ENCODE peak calls at places on chromosome 5, in five cellular contexts. One of them, this sample, is unnamed.
A peak's percentile ranks its signal among the peaks of the same experiment; 100 is the strongest.

GRCh38 chr5:137666109-137666850 is 69.6 kb downstream of the KLHL3 start:
- DNase-seq in GDM1: peak; percentile 64
- DNase-seq in activated CD4-positive, alpha-beta T cell treated with anti-CD3 and anti-CD28 coated beads for 1 hour: peak; percentile 11
- DNase-seq in cardiac fibroblast: peak; percentile 46
- DNase-seq in AG08396: no peak
- DNase-seq in this sample: no peak

GRCh38 chr5:167587768-167588167 is 703.7 kb upstream of the WWC1 start:
- DNase-seq in GDM1: no peak
- DNase-seq in activated CD4-positive, alpha-beta T cell treated with anti-CD3 and anti-CD28 coated beads for 1 hour: no peak
- DNase-seq in cardiac fibroblast: peak; percentile 25
- DNase-seq in AG08396: peak; percentile 30
- DNase-seq in this sample: no peak

GRCh38 chr5:13510616-13511015 is 433.9 kb downstream of the DNAH5 start:
- DNase-seq in GDM1: no peak
- DNase-seq in activated CD4-positive, alpha-beta T cell treated with anti-CD3 and anti-CD28 coated beads for 1 hour: no peak
- DNase-seq in cardiac fibroblast: no peak
- DNase-seq in AG08396: no peak
- DNase-seq in this sample: no peak

GRCh38 chr5:369151-369939 is 47.8 kb downstream of the AHRR start:
- DNase-seq in GDM1: no peak
- DNase-seq in activated CD4-positive, alpha-beta T cell treated with anti-CD3 and anti-CD28 coated beads for 1 hour: no peak
- DNase-seq in cardiac fibroblast: no peak
- DNase-seq in AG08396: peak; percentile 61
- DNase-seq in this sample: no peak

GRCh38 chr5:109958082-109958481 is 268.4 kb downstream of the MAN2A1 start:
- DNase-seq in GDM1: no peak
- DNase-seq in activated CD4-positive, alpha-beta T cell treated with anti-CD3 and anti-CD28 coated beads for 1 hour: no peak
- DNase-seq in cardiac fibroblast: no peak
- DNase-seq in AG08396: no peak
- DNase-seq in this sample: no peak

GRCh38 chr5:141677415-141677814 is 4.6 kb downstream of the ARAP3 start:
- DNase-seq in GDM1: no peak
- DNase-seq in activated CD4-positive, alpha-beta T cell treated with anti-CD3 and anti-CD28 coated beads for 1 hour: no peak
- DNase-seq in cardiac fibroblast: no peak
- DNase-seq in AG08396: no peak
- DNase-seq in this sample: no peak

GRCh38 chr5:71836547-71837112 is 117.6 kb downstream of the CARTPT start:
- DNase-seq in GDM1: no peak
- DNase-seq in activated CD4-positive, alpha-beta T cell treated with anti-CD3 and anti-CD28 coated beads for 1 hour: no peak
- DNase-seq in cardiac fibroblast: peak; percentile 30
- DNase-seq in AG08396: no peak
- DNase-seq in this sample: no peak

GRCh38 chr5:122392844-122393243 is 80.8 kb downstream of the SNCAIP start:
- DNase-seq in GDM1: no peak
- DNase-seq in activated CD4-positive, alpha-beta T cell treated with anti-CD3 and anti-CD28 coated beads for 1 hour: no peak
- DNase-seq in cardiac fibroblast: peak; percentile 54
- DNase-seq in AG08396: no peak
- DNase-seq in this sample: no peak

GRCh38 chr5:156640751-156641241 is 209.3 kb upstream of the PPP1R2B start:
- DNase-seq in GDM1: no peak
- DNase-seq in activated CD4-positive, alpha-beta T cell treated with anti-CD3 and anti-CD28 coated beads for 1 hour: no peak
- DNase-seq in cardiac fibroblast: no peak
- DNase-seq in AG08396: peak; percentile 17
- DNase-seq in this sample: no peak

GRCh38 chr5:175773534-175774070 is 97.8 kb upstream of the CPLX2 start:
- DNase-seq in GDM1: no peak
- DNase-seq in activated CD4-positive, alpha-beta T cell treated with anti-CD3 and anti-CD28 coated beads for 1 hour: no peak
- DNase-seq in cardiac fibroblast: no peak
- DNase-seq in AG08396: no peak
- DNase-seq in this sample: no peak

GRCh38 chr5:11903614-11904269 is 504 bp downstream of the CTNND2 start:
- DNase-seq in GDM1: no peak
- DNase-seq in activated CD4-positive, alpha-beta T cell treated with anti-CD3 and anti-CD28 coated beads for 1 hour: no peak
- DNase-seq in cardiac fibroblast: no peak
- DNase-seq in AG08396: peak; percentile 21
- DNase-seq in this sample: no peak

GRCh38 chr5:67395790-67396418 is 199.3 kb upstream of the CD180 start:
- DNase-seq in GDM1: no peak
- DNase-seq in activated CD4-positive, alpha-beta T cell treated with anti-CD3 and anti-CD28 coated beads for 1 hour: no peak
- DNase-seq in cardiac fibroblast: peak; percentile 34
- DNase-seq in AG08396: no peak
- DNase-seq in this sample: no peak

GRCh38 chr5:140109050-140109817 is 4.7 kb upstream of the PURA start:
- DNase-seq in GDM1: no peak
- DNase-seq in activated CD4-positive, alpha-beta T cell treated with anti-CD3 and anti-CD28 coated beads for 1 hour: no peak
- DNase-seq in cardiac fibroblast: no peak
- DNase-seq in AG08396: peak; percentile 67
- DNase-seq in this sample: no peak

GRCh38 chr5:10987881-10988504 is 227.0 kb upstream of the DAP start:
- DNase-seq in GDM1: peak; percentile 57
- DNase-seq in activated CD4-positive, alpha-beta T cell treated with anti-CD3 and anti-CD28 coated beads for 1 hour: peak; percentile 36
- DNase-seq in cardiac fibroblast: no peak
- DNase-seq in AG08396: peak; percentile 39
- DNase-seq in this sample: peak; percentile 24

GRCh38 chr5:57042524-57042931 is 90.6 kb upstream of the MIER3 start:
- DNase-seq in GDM1: no peak
- DNase-seq in activated CD4-positive, alpha-beta T cell treated with anti-CD3 and anti-CD28 coated beads for 1 hour: no peak
- DNase-seq in cardiac fibroblast: no peak
- DNase-seq in AG08396: no peak
- DNase-seq in this sample: no peak

GRCh38 chr5:82386576-82386975 is 108.4 kb upstream of the RPS23 start:
- DNase-seq in GDM1: no peak
- DNase-seq in activated CD4-positive, alpha-beta T cell treated with anti-CD3 and anti-CD28 coated beads for 1 hour: no peak
- DNase-seq in cardiac fibroblast: no peak
- DNase-seq in AG08396: no peak
- DNase-seq in this sample: no peak

GRCh38 chr5:178192244-178192643 is 5.1 kb upstream of the GMCL2 start:
- DNase-seq in GDM1: no peak
- DNase-seq in activated CD4-positive, alpha-beta T cell treated with anti-CD3 and anti-CD28 coated beads for 1 hour: no peak
- DNase-seq in cardiac fibroblast: no peak
- DNase-seq in AG08396: no peak
- DNase-seq in this sample: no peak

GRCh38 chr5:131264453-131265200 is 774 bp downstream of the CDC42SE2 start:
- DNase-seq in GDM1: peak; percentile 13
- DNase-seq in activated CD4-positive, alpha-beta T cell treated with anti-CD3 and anti-CD28 coated beads for 1 hour: no peak
- DNase-seq in cardiac fibroblast: peak; percentile 27
- DNase-seq in AG08396: peak; percentile 24
- DNase-seq in this sample: peak; percentile 44

GRCh38 chr5:143812085-143812705 is at the start of gene HMHB1:
- DNase-seq in GDM1: no peak
- DNase-seq in activated CD4-positive, alpha-beta T cell treated with anti-CD3 and anti-CD28 coated beads for 1 hour: no peak
- DNase-seq in cardiac fibroblast: no peak
- DNase-seq in AG08396: no peak
- DNase-seq in this sample: no peak

GRCh38 chr5:142115937-142116614 is 7.5 kb downstream of the NDFIP1 start:
- DNase-seq in GDM1: no peak
- DNase-seq in activated CD4-positive, alpha-beta T cell treated with anti-CD3 and anti-CD28 coated beads for 1 hour: no peak
- DNase-seq in cardiac fibroblast: peak; percentile 28
- DNase-seq in AG08396: no peak
- DNase-seq in this sample: no peak

GRCh38 chr5:78405820-78406750 is 45.7 kb downstream of the SCAMP1 start:
- DNase-seq in GDM1: no peak
- DNase-seq in activated CD4-positive, alpha-beta T cell treated with anti-CD3 and anti-CD28 coated beads for 1 hour: no peak
- DNase-seq in cardiac fibroblast: peak; percentile 24
- DNase-seq in AG08396: peak; percentile 33
- DNase-seq in this sample: no peak

GRCh38 chr5:176948458-176948857 is 49.3 kb upstream of the HK3 start:
- DNase-seq in GDM1: no peak
- DNase-seq in activated CD4-positive, alpha-beta T cell treated with anti-CD3 and anti-CD28 coated beads for 1 hour: no peak
- DNase-seq in cardiac fibroblast: peak; percentile 12
- DNase-seq in AG08396: no peak
- DNase-seq in this sample: no peak

GRCh38 chr5:143916441-143916840 is 104.5 kb downstream of the HMHB1 start:
- DNase-seq in GDM1: no peak
- DNase-seq in activated CD4-positive, alpha-beta T cell treated with anti-CD3 and anti-CD28 coated beads for 1 hour: no peak
- DNase-seq in cardiac fibroblast: no peak
- DNase-seq in AG08396: no peak
- DNase-seq in this sample: no peak

GRCh38 chr5:154571325-154572035 is 93.5 kb upstream of the HAND1 start:
- DNase-seq in GDM1: no peak
- DNase-seq in activated CD4-positive, alpha-beta T cell treated with anti-CD3 and anti-CD28 coated beads for 1 hour: no peak
- DNase-seq in cardiac fibroblast: no peak
- DNase-seq in AG08396: no peak
- DNase-seq in this sample: no peak

GRCh38 chr5:64612349-64612961 is 77.8 kb upstream of the SHISAL2B start:
- DNase-seq in GDM1: peak; percentile 28
- DNase-seq in activated CD4-positive, alpha-beta T cell treated with anti-CD3 and anti-CD28 coated beads for 1 hour: no peak
- DNase-seq in cardiac fibroblast: peak; percentile 82
- DNase-seq in AG08396: peak; percentile 54
- DNase-seq in this sample: no peak

GRCh38 chr5:135246923-135247795 is 151.9 kb downstream of the MACROH2A1 start:
- DNase-seq in GDM1: no peak
- DNase-seq in activated CD4-positive, alpha-beta T cell treated with anti-CD3 and anti-CD28 coated beads for 1 hour: no peak
- DNase-seq in cardiac fibroblast: peak; percentile 89
- DNase-seq in AG08396: peak; percentile 78
- DNase-seq in this sample: no peak

GRCh38 chr5:142296914-142297417 is 27.9 kb downstream of the SPRY4 start:
- DNase-seq in GDM1: no peak
- DNase-seq in activated CD4-positive, alpha-beta T cell treated with anti-CD3 and anti-CD28 coated beads for 1 hour: no peak
- DNase-seq in cardiac fibroblast: peak; percentile 90
- DNase-seq in AG08396: peak; percentile 56
- DNase-seq in this sample: no peak

GRCh38 chr5:18745988-18746615 is 1111.8 kb downstream of the TAF11L14 start:
- DNase-seq in GDM1: peak; percentile 37
- DNase-seq in activated CD4-positive, alpha-beta T cell treated with anti-CD3 and anti-CD28 coated beads for 1 hour: no peak
- DNase-seq in cardiac fibroblast: no peak
- DNase-seq in AG08396: peak; percentile 1
- DNase-seq in this sample: no peak

GRCh38 chr5:43658499-43658898 is 55.5 kb downstream of the NNT start:
- DNase-seq in GDM1: no peak
- DNase-seq in activated CD4-positive, alpha-beta T cell treated with anti-CD3 and anti-CD28 coated beads for 1 hour: no peak
- DNase-seq in cardiac fibroblast: peak; percentile 27
- DNase-seq in AG08396: peak; percentile 42
- DNase-seq in this sample: no peak

GRCh38 chr5:51278458-51279049 is 104.7 kb upstream of the ISL1 start:
- DNase-seq in GDM1: no peak
- DNase-seq in activated CD4-positive, alpha-beta T cell treated with anti-CD3 and anti-CD28 coated beads for 1 hour: no peak
- DNase-seq in cardiac fibroblast: no peak
- DNase-seq in AG08396: no peak
- DNase-seq in this sample: no peak

GRCh38 chr5:126641387-126641786 is 40.6 kb downstream of the PHAX start:
- DNase-seq in GDM1: no peak
- DNase-seq in activated CD4-positive, alpha-beta T cell treated with anti-CD3 and anti-CD28 coated beads for 1 hour: no peak
- DNase-seq in cardiac fibroblast: no peak
- DNase-seq in AG08396: no peak
- DNase-seq in this sample: no peak

GRCh38 chr5:149735066-149735465 is 5.0 kb downstream of the PPARGC1B start:
- DNase-seq in GDM1: peak; percentile 52
- DNase-seq in activated CD4-positive, alpha-beta T cell treated with anti-CD3 and anti-CD28 coated beads for 1 hour: no peak
- DNase-seq in cardiac fibroblast: peak; percentile 13
- DNase-seq in AG08396: no peak
- DNase-seq in this sample: no peak

GRCh38 chr5:151892393-151892792 is 32.3 kb downstream of the GLRA1 start:
- DNase-seq in GDM1: no peak
- DNase-seq in activated CD4-positive, alpha-beta T cell treated with anti-CD3 and anti-CD28 coated beads for 1 hour: no peak
- DNase-seq in cardiac fibroblast: no peak
- DNase-seq in AG08396: no peak
- DNase-seq in this sample: no peak

GRCh38 chr5:150633424-150633823 is 7.0 kb upstream of the SYNPO start:
- DNase-seq in GDM1: no peak
- DNase-seq in activated CD4-positive, alpha-beta T cell treated with anti-CD3 and anti-CD28 coated beads for 1 hour: no peak
- DNase-seq in cardiac fibroblast: no peak
- DNase-seq in AG08396: no peak
- DNase-seq in this sample: no peak

GRCh38 chr5:124289641-124290201 is 456.7 kb downstream of the ZNF608 start:
- DNase-seq in GDM1: no peak
- DNase-seq in activated CD4-positive, alpha-beta T cell treated with anti-CD3 and anti-CD28 coated beads for 1 hour: no peak
- DNase-seq in cardiac fibroblast: peak; percentile 13
- DNase-seq in AG08396: no peak
- DNase-seq in this sample: no peak

This sample was measured in activated B cell treated with CpG ODN at 0.5 μM for 24 hours.